ENCODE peak calls at places on chromosomes 11 and 22, in six cellular contexts. One of them, this sample, is unnamed. For H3K4me1 and H3K27me3, the result is how much of the 10 kb centered on the place peaks cover.

GRCh38 chr22:49943771-49944398 is 16.7 kb upstream of the PIM3 start:
- DNase-seq in uterus: no peak
- DNase-seq in neural progenitor cell: no peak
- DNase-seq in naive thymus-derived CD4-positive, alpha-beta T cell: no peak
- DNase-seq in SK-N-SH: no peak
- DNase-seq in psoas muscle: no peak
- DNase-seq in this sample: no peak

GRCh38 chr11:36672815-36673450 is 74.9 kb upstream of the RAG2 start:
- DNase-seq in uterus: no peak
- DNase-seq in neural progenitor cell: peak
- DNase-seq in naive thymus-derived CD4-positive, alpha-beta T cell: no peak
- DNase-seq in SK-N-SH: peak
- DNase-seq in psoas muscle: no peak
- DNase-seq in this sample: no peak

GRCh38 chr11:122337241-122338176 is 221.5 kb upstream of the BLID start:
- DNase-seq in uterus: no peak
- DNase-seq in neural progenitor cell: no peak
- DNase-seq in naive thymus-derived CD4-positive, alpha-beta T cell: no peak
- DNase-seq in SK-N-SH: no peak
- DNase-seq in psoas muscle: no peak
- DNase-seq in this sample: no peak

GRCh38 chr11:6545917-6546605 is 49.0 kb downstream of the DNHD1 start:
- DNase-seq in uterus: no peak
- DNase-seq in neural progenitor cell: no peak
- DNase-seq in naive thymus-derived CD4-positive, alpha-beta T cell: no peak
- DNase-seq in SK-N-SH: no peak
- DNase-seq in psoas muscle: peak
- DNase-seq in this sample: peak

GRCh38 chr22:35345808-35346505 is 34.9 kb upstream of the HMOX1 start:
- DNase-seq in uterus: no peak
- DNase-seq in neural progenitor cell: no peak
- DNase-seq in naive thymus-derived CD4-positive, alpha-beta T cell: no peak
- DNase-seq in SK-N-SH: no peak
- DNase-seq in psoas muscle: no peak
- DNase-seq in this sample: no peak

GRCh38 chr22:44804327-44804726 is 52.0 kb downstream of the ARHGAP8 start:
- DNase-seq in uterus: no peak
- DNase-seq in neural progenitor cell: no peak
- DNase-seq in naive thymus-derived CD4-positive, alpha-beta T cell: no peak
- DNase-seq in SK-N-SH: no peak
- DNase-seq in psoas muscle: no peak
- DNase-seq in this sample: no peak

GRCh38 chr11:3894128-3894731 is 38.8 kb downstream of the STIM1 start:
- DNase-seq in uterus: no peak
- DNase-seq in neural progenitor cell: no peak
- DNase-seq in naive thymus-derived CD4-positive, alpha-beta T cell: no peak
- DNase-seq in SK-N-SH: no peak
- DNase-seq in psoas muscle: peak
- DNase-seq in this sample: peak

GRCh38 chr11:8267280-8267679 is 3.6 kb upstream of the LMO1 start:
- DNase-seq in uterus: no peak
- DNase-seq in neural progenitor cell: no peak
- DNase-seq in naive thymus-derived CD4-positive, alpha-beta T cell: no peak
- DNase-seq in SK-N-SH: no peak
- DNase-seq in psoas muscle: no peak
- DNase-seq in this sample: no peak

GRCh38 chr22:48587236-48587865 is 1240.3 kb downstream of the BRD1 start:
- DNase-seq in uterus: no peak
- DNase-seq in neural progenitor cell: no peak
- DNase-seq in naive thymus-derived CD4-positive, alpha-beta T cell: no peak
- DNase-seq in SK-N-SH: no peak
- DNase-seq in psoas muscle: peak
- DNase-seq in this sample: no peak

GRCh38 chr22:44396727-44397722 is 84.3 kb upstream of the SHISAL1 start:
- DNase-seq in uterus: peak
- DNase-seq in neural progenitor cell: no peak
- DNase-seq in naive thymus-derived CD4-positive, alpha-beta T cell: peak
- DNase-seq in SK-N-SH: peak
- DNase-seq in psoas muscle: peak
- DNase-seq in this sample: no peak

DNA sequence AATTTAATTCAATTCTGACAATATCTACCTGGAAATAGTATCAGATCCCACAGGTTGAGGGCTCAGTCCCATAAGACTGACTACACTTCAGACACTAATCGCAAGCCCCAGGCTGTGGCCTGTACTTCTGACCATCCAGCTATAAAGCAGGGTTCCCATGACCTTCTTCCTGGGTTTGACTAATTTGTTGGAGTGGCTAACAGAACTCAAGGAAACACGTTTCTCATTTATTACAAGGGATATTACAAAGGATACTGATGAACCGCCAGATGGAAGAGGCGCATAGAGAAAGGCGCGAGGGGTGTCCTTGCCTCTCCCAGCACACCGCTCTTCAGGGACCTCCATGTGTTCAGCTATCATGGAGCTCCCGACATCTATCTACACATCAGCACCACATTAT is 13.7 kb downstream of the CLTCL1 start:
- DNase-seq in uterus: no peak
- DNase-seq in neural progenitor cell: no peak
- DNase-seq in naive thymus-derived CD4-positive, alpha-beta T cell: no peak
- DNase-seq in SK-N-SH: no peak
- DNase-seq in psoas muscle: no peak
- DNase-seq in this sample: no peak
- H3K27ac ChIP-seq in uterus: no peak
- H3K27ac ChIP-seq in neural progenitor cell: no peak
- H3K27ac ChIP-seq in naive thymus-derived CD4-positive, alpha-beta T cell: no peak
- H3K27ac ChIP-seq in SK-N-SH: no peak
- H3K27ac ChIP-seq in psoas muscle: peak
- H3K27ac ChIP-seq in this sample: no peak

GRCh38 chr11:133040289-133040893 is 491.9 kb downstream of the OPCML start:
- DNase-seq in uterus: no peak
- DNase-seq in neural progenitor cell: no peak
- DNase-seq in naive thymus-derived CD4-positive, alpha-beta T cell: no peak
- DNase-seq in SK-N-SH: no peak
- DNase-seq in psoas muscle: no peak
- DNase-seq in this sample: no peak

GRCh38 chr11:133041928-133042890 is 490.1 kb downstream of the OPCML start:
- DNase-seq in uterus: no peak
- DNase-seq in neural progenitor cell: no peak
- DNase-seq in naive thymus-derived CD4-positive, alpha-beta T cell: no peak
- DNase-seq in SK-N-SH: no peak
- DNase-seq in psoas muscle: no peak
- DNase-seq in this sample: no peak

GRCh38 chr11:133038850-133039249 is 493.5 kb downstream of the OPCML start:
- DNase-seq in uterus: no peak
- DNase-seq in neural progenitor cell: no peak
- DNase-seq in naive thymus-derived CD4-positive, alpha-beta T cell: no peak
- DNase-seq in SK-N-SH: no peak
- DNase-seq in psoas muscle: no peak
- DNase-seq in this sample: no peak

GRCh38 chr11:133041165-133041564 is 491.1 kb downstream of the OPCML start:
- DNase-seq in uterus: no peak
- DNase-seq in neural progenitor cell: no peak
- DNase-seq in naive thymus-derived CD4-positive, alpha-beta T cell: no peak
- DNase-seq in SK-N-SH: no peak
- DNase-seq in psoas muscle: no peak
- DNase-seq in this sample: no peak
- H3K4me1 ChIP-seq in uterus: under half
- H3K4me1 ChIP-seq in neural progenitor cell: under half
- H3K4me1 ChIP-seq in naive thymus-derived CD4-positive, alpha-beta T cell: under half
- H3K4me1 ChIP-seq in SK-N-SH: under half
- H3K4me1 ChIP-seq in psoas muscle: under half
- H3K4me1 ChIP-seq in this sample: under half

GRCh38 chr11:134034496-134035381 is 34.1 kb upstream of the JAM3 start:
- DNase-seq in uterus: no peak
- DNase-seq in neural progenitor cell: no peak
- DNase-seq in naive thymus-derived CD4-positive, alpha-beta T cell: no peak
- DNase-seq in SK-N-SH: no peak
- DNase-seq in psoas muscle: no peak
- DNase-seq in this sample: no peak
- H3K27me3 ChIP-seq in uterus: under half
- H3K27me3 ChIP-seq in neural progenitor cell: under half
- H3K27me3 ChIP-seq in naive thymus-derived CD4-positive, alpha-beta T cell: under half
- H3K27me3 ChIP-seq in SK-N-SH: under half
- H3K27me3 ChIP-seq in psoas muscle: under half
- H3K27me3 ChIP-seq in this sample: under half

GRCh38 chr11:45179686-45180085 is 33.2 kb downstream of the PRDM11 start:
- DNase-seq in uterus: no peak
- DNase-seq in neural progenitor cell: no peak
- DNase-seq in naive thymus-derived CD4-positive, alpha-beta T cell: no peak
- DNase-seq in SK-N-SH: no peak
- DNase-seq in psoas muscle: no peak
- DNase-seq in this sample: no peak
- H3K27ac ChIP-seq in uterus: peak
- H3K27ac ChIP-seq in neural progenitor cell: no peak
- H3K27ac ChIP-seq in naive thymus-derived CD4-positive, alpha-beta T cell: no peak
- H3K27ac ChIP-seq in SK-N-SH: peak
- H3K27ac ChIP-seq in psoas muscle: peak
- H3K27ac ChIP-seq in this sample: peak

GRCh38 chr11:65560555-65561418 is 2.6 kb upstream of the LTBP3 start:
- DNase-seq in uterus: peak
- DNase-seq in neural progenitor cell: peak
- DNase-seq in naive thymus-derived CD4-positive, alpha-beta T cell: no peak
- DNase-seq in SK-N-SH: peak
- DNase-seq in psoas muscle: peak
- DNase-seq in this sample: peak
- H3K4me1 ChIP-seq in uterus: under half
- H3K4me1 ChIP-seq in neural progenitor cell: under half
- H3K4me1 ChIP-seq in naive thymus-derived CD4-positive, alpha-beta T cell: under half
- H3K4me1 ChIP-seq in SK-N-SH: under half
- H3K4me1 ChIP-seq in psoas muscle: half or more
- H3K4me1 ChIP-seq in this sample: half or more

GRCh38 chr11:126646701-126647209 is 291.3 kb downstream of the ST3GAL4 start:
- DNase-seq in uterus: no peak
- DNase-seq in neural progenitor cell: no peak
- DNase-seq in naive thymus-derived CD4-positive, alpha-beta T cell: no peak
- DNase-seq in SK-N-SH: no peak
- DNase-seq in psoas muscle: no peak
- DNase-seq in this sample: no peak
- H3K27me3 ChIP-seq in uterus: under half
- H3K27me3 ChIP-seq in neural progenitor cell: under half
- H3K27me3 ChIP-seq in naive thymus-derived CD4-positive, alpha-beta T cell: under half
- H3K27me3 ChIP-seq in SK-N-SH: under half
- H3K27me3 ChIP-seq in psoas muscle: under half
- H3K27me3 ChIP-seq in this sample: under half

DNA sequence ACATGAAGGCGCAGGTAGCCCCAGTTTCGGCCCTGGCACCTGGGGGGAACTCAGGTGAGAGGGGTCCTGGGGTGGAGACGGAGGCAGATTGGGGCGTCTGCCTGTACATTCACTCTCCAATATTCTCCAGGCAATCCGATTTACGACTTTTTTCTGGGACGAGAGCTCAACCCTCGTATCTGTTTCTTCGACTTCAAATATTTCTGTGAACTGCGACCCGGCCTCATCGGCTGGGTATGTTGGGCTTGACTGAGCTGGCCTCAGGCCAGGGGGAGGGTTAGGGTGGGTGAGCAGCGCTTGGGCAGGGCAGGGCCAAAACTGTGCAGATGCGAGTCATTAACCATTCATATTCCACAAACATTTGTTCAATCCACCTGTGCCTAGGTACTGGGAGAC is 1.7 kb downstream of the TM7SF2 start:
- DNase-seq in uterus: no peak
- DNase-seq in neural progenitor cell: no peak
- DNase-seq in naive thymus-derived CD4-positive, alpha-beta T cell: no peak
- DNase-seq in SK-N-SH: peak
- DNase-seq in psoas muscle: no peak
- DNase-seq in this sample: no peak
- H3K27ac ChIP-seq in uterus: no peak
- H3K27ac ChIP-seq in neural progenitor cell: no peak
- H3K27ac ChIP-seq in naive thymus-derived CD4-positive, alpha-beta T cell: peak
- H3K27ac ChIP-seq in SK-N-SH: no peak
- H3K27ac ChIP-seq in psoas muscle: peak
- H3K27ac ChIP-seq in this sample: peak

GRCh38 chr11:33320814-33321330 is 63.7 kb downstream of the HIPK3 start:
- DNase-seq in uterus: no peak
- DNase-seq in neural progenitor cell: no peak
- DNase-seq in naive thymus-derived CD4-positive, alpha-beta T cell: no peak
- DNase-seq in SK-N-SH: no peak
- DNase-seq in psoas muscle: no peak
- DNase-seq in this sample: no peak
- H3K4me1 ChIP-seq in uterus: under half
- H3K4me1 ChIP-seq in neural progenitor cell: under half
- H3K4me1 ChIP-seq in naive thymus-derived CD4-positive, alpha-beta T cell: under half
- H3K4me1 ChIP-seq in SK-N-SH: under half
- H3K4me1 ChIP-seq in psoas muscle: half or more
- H3K4me1 ChIP-seq in this sample: half or more